ENCODE peak calls at places on chromosome X, in six cellular contexts. D is spleen, F is AG04450, S is HEK293T, T is HuH-7.5, C is ecto neural progenitor cell. Z is an unnamed sample.

GRCh38 chrX:102835504-102836146 is 101.4 kb upstream of the RAB40AL start:
- DNase-seq in D (no peak), F (no peak), S (peak; percentile 40), T (no peak), C (no peak), Z (no peak)

GRCh38 chrX:93791304-93791703 is 117.3 kb downstream of the FAM133A start:
- DNase-seq in D (no peak), F (no peak), S (no peak), T (no peak), C (no peak), Z (no peak)

GRCh38 chrX:6667048-6667768 is 132.3 kb upstream of the VCX3A start:
- DNase-seq in D (no peak), F (no peak), S (no peak), T (no peak), C (no peak), Z (no peak)

GRCh38 chrX:71941771-71942170 is 31.1 kb downstream of the NHSL2 start:
- DNase-seq in D (no peak), F (peak; percentile 23), S (no peak), T (no peak), C (no peak), Z (no peak)

GRCh38 chrX:9438950-9439494 is 25.8 kb upstream of the TBL1X start:
- DNase-seq in D (no peak), F (no peak), S (no peak), T (no peak), C (no peak), Z (no peak)

GRCh38 chrX:51484616-51485015 is 11.8 kb downstream of the NUDT11 start:
- DNase-seq in D (no peak), F (no peak), S (no peak), T (no peak), C (peak; percentile 66), Z (no peak)

GRCh38 chrX:17706676-17707075 is 30.6 kb upstream of the SCML1 start:
- DNase-seq in D (no peak), F (peak; percentile 60), S (no peak), T (peak; percentile 11), C (no peak), Z (peak; percentile 52)

GRCh38 chrX:30875957-30876356 is 13.1 kb downstream of the TAB3 start:
- DNase-seq in D (no peak), F (peak; percentile 46), S (no peak), T (no peak), C (no peak), Z (peak; percentile 41)

GRCh38 chrX:108090474-108091265 is 672 bp downstream of the PSMD10 start:
- DNase-seq in D (no peak), F (no peak), S (no peak), T (no peak), C (no peak), Z (no peak)

GRCh38 chrX:22247169-22247568 is 25.5 kb upstream of the CBLL2 start:
- DNase-seq in D (no peak), F (peak; percentile 0), S (no peak), T (no peak), C (no peak), Z (peak; percentile 15)

GRCh38 chrX:116272328-116272727 is 101.8 kb downstream of the AGTR2 start:
- DNase-seq in D (no peak), F (peak; percentile 34), S (no peak), T (no peak), C (no peak), Z (peak; percentile 88)

GRCh38 chrX:129522184-129523059 is 868 bp downstream of the SMARCA1 start:
- DNase-seq in D (no peak), F (no peak), S (peak; percentile 70), T (peak; percentile 25), C (peak; percentile 63), Z (no peak)

GRCh38 chrX:101062171-101062570 is 10.3 kb upstream of the TRMT2B start:
- DNase-seq in D (no peak), F (no peak), S (no peak), T (no peak), C (no peak), Z (no peak)

GRCh38 chrX:68822641-68823410 is 6.0 kb upstream of the EFNB1 start:
- DNase-seq in D (no peak), F (no peak), S (peak; percentile 71), T (no peak), C (no peak), Z (no peak)

GRCh38 chrX:41240504-41240903 is 93.5 kb upstream of the DDX3X start:
- DNase-seq in D (no peak), F (no peak), S (no peak), T (no peak), C (no peak), Z (no peak)

GRCh38 chrX:20410540-20410939 is 143.8 kb upstream of the RPS6KA3 start:
- DNase-seq in D (no peak), F (no peak), S (no peak), T (no peak), C (no peak), Z (no peak)

GRCh38 chrX:37746268-37746931 is 33.5 kb upstream of the CYBB start:
- DNase-seq in D (peak; percentile 74), F (no peak), S (no peak), T (no peak), C (no peak), Z (no peak)

GRCh38 chrX:132435222-132435621 is 53.6 kb downstream of the MBNL3 start:
- DNase-seq in D (no peak), F (no peak), S (no peak), T (no peak), C (no peak), Z (no peak)

GRCh38 chrX:13398073-13398823 is 78.4 kb upstream of the ATXN3L start:
- DNase-seq in D (no peak), F (peak; percentile 97), S (no peak), T (peak; percentile 18), C (no peak), Z (peak; percentile 96)

GRCh38 chrX:2401590-2402360 is 99.0 kb downstream of the DHRSX start:
- DNase-seq in D (no peak), F (no peak), S (no peak), T (no peak), C (peak; percentile 69), Z (peak; percentile 22)

GRCh38 chrX:2430265-2430825 is 70.4 kb downstream of the DHRSX start:
- DNase-seq in D (peak; percentile 81), F (no peak), S (no peak), T (no peak), C (no peak), Z (no peak)

GRCh38 chrX:38192007-38192625 is 28.6 kb downstream of the SRPX start:
- DNase-seq in D (no peak), F (no peak), S (peak; percentile 35), T (no peak), C (no peak), Z (no peak)

GRCh38 chrX:149871940-149872339 is 9.0 kb upstream of the MAGEA8 start:
- DNase-seq in D (peak; percentile 76), F (no peak), S (peak; percentile 50), T (no peak), C (no peak), Z (no peak)

GRCh38 chrX:140948827-140949226 is 53.6 kb upstream of the SPANXB1 start:
- DNase-seq in D (no peak), F (no peak), S (no peak), T (no peak), C (no peak), Z (no peak)

GRCh38 chrX:131792789-131793462 is 230.2 kb upstream of the STK26 start:
- DNase-seq in D (peak; percentile 88), F (no peak), S (peak; percentile 59), T (no peak), C (no peak), Z (no peak)

GRCh38 chrX:9133426-9133825 is 99.5 kb upstream of the FAM9B start:
- DNase-seq in D (no peak), F (no peak), S (no peak), T (no peak), C (no peak), Z (no peak)

Z was measured in non-pigmented ciliary epithelial cell.